ENCODE peak calls at places on chromosomes 6 and 20, in four cellular contexts. Z, R, B and Y are unnamed samples.

GRCh38 chr6:45921703-45922270 is 93.9 kb downstream of the CLIC5 start:
- DNase-seq in Z (no peak), R (no peak), B (no peak), Y (no peak)

GRCh38 chr6:55046869-55047422 is 127.4 kb upstream of the HCRTR2 start:
- DNase-seq in Z (no peak), R (peak), B (no peak), Y (no peak)

GRCh38 chr6:26097268-26097875 is 10.1 kb downstream of the HFE start:
- DNase-seq in Z (peak), R (no peak), B (peak), Y (peak)

GRCh38 chr6:75601608-75602163 is at the start of gene SENP6:
- DNase-seq in Z (peak), R (no peak), B (peak), Y (peak)

GRCh38 chr6:21999012-21999528 is 297.8 kb downstream of the PRL start:
- DNase-seq in Z (no peak), R (no peak), B (no peak), Y (no peak)

GRCh38 chr20:61311656-61312387 is 59.8 kb downstream of the CDH4 start:
- DNase-seq in Z (no peak), R (no peak), B (no peak), Y (no peak)

GRCh38 chr6:31861919-31862343 is 690 bp downstream of the NEU1 start:
- DNase-seq in Z (no peak), R (no peak), B (no peak), Y (no peak)

GRCh38 chr6:53573299-53573698 is 28.4 kb upstream of the GCLC start:
- DNase-seq in Z (no peak), R (no peak), B (peak), Y (peak)

GRCh38 chr6:163333038-163333437 is 81.5 kb upstream of the QKI start:
- DNase-seq in Z (no peak), R (no peak), B (no peak), Y (no peak)

GRCh38 chr6:146420255-146420654 is 123.4 kb upstream of the RAB32 start:
- DNase-seq in Z (no peak), R (no peak), B (no peak), Y (no peak)

GRCh38 chr20:34877002-34877264 is 521 bp downstream of the ACSS2 start:
- DNase-seq in Z (no peak), R (no peak), B (no peak), Y (peak)

GRCh38 chr6:123589973-123590372 is 46.8 kb downstream of the TRDN start:
- DNase-seq in Z (no peak), R (no peak), B (no peak), Y (no peak)

GRCh38 chr20:3846740-3847418 is at the start of gene MAVS:
- DNase-seq in Z (peak), R (peak), B (peak), Y (peak)

GRCh38 chr6:169906741-169907418 is 155.5 kb downstream of the ERMARD start:
- DNase-seq in Z (no peak), R (no peak), B (no peak), Y (no peak)

GRCh38 chr6:110360671-110361070 is 2.5 kb upstream of the METTL24 start:
- DNase-seq in Z (no peak), R (no peak), B (no peak), Y (no peak)

GRCh38 chr6:4588163-4588562 is 188.0 kb upstream of the CDYL start:
- DNase-seq in Z (no peak), R (no peak), B (no peak), Y (no peak)

GRCh38 chr6:7391244-7391643 is 1.6 kb downstream of the RIOK1 start:
- DNase-seq in Z (no peak), R (no peak), B (no peak), Y (no peak)

GRCh38 chr20:62356948-62357667 is 10.0 kb downstream of the LAMA5 start:
- DNase-seq in Z (no peak), R (no peak), B (no peak), Y (no peak)

GRCh38 chr20:62354811-62355341 is 12.2 kb downstream of the LAMA5 start:
- DNase-seq in Z (no peak), R (no peak), B (no peak), Y (no peak)

GRCh38 chr20:62354031-62354808 is 12.9 kb downstream of the LAMA5 start:
- DNase-seq in Z (no peak), R (no peak), B (no peak), Y (no peak)

GRCh38 chr20:62356143-62356947 is 10.8 kb downstream of the LAMA5 start:
- DNase-seq in Z (no peak), R (no peak), B (no peak), Y (no peak)

GRCh38 chr20:62355527-62356142 is 11.5 kb downstream of the LAMA5 start:
- DNase-seq in Z (no peak), R (no peak), B (no peak), Y (no peak)
- H2BK12ac ChIP-seq in Z (no peak), R (peak), B (no peak), Y (no peak)

GRCh38 chr6:134052776-134053120 is 324 bp upstream of the SLC2A12 start:
- DNase-seq in Z (no peak), R (no peak), B (no peak), Y (no peak)
- H3K27ac ChIP-seq in Z (peak), R (no peak), B (no peak), Y (no peak)

DNA sequence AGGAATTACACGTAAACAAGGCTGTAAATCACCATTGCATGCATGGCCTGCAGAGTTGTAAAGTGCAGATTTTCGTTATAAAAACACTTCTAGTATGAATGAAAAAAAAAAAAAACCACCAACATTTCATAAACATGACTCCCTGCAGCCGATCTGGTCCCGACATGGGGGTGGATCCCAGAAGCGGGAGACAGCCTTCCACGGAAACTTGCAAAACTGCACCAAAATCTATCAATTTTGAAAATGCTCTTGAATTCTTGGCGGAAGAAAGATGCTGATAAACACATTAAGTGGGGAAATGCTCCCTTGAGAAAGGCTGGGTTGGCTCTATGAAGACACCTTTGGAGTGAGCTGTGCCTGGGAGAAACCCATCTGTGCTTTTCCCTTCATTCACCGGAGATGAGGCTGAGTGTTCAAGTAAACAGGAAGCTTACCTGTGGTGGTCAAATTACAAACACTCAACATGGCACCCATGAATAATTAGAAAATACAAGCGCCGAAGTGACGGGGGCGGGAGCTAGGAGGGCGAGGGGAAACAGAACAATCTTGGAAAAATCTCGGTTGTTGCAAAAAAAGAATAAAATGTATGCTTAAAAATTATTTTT is 847 bp upstream of the ANKRD60 start:
- DNase-seq in Z (no peak), R (no peak), B (peak), Y (no peak)
- H3K14ac ChIP-seq in Z (no peak), R (no peak), B (no peak), Y (no peak)

GRCh38 chr6:147954938-147955337 is 387.7 kb upstream of the SASH1 start:
- DNase-seq in Z (no peak), R (no peak), B (no peak), Y (peak)

GRCh38 chr6:147949981-147950622 is 392.5 kb upstream of the SASH1 start:
- DNase-seq in Z (no peak), R (no peak), B (no peak), Y (no peak)

GRCh38 chr6:147947521-147947920 is 395.1 kb upstream of the SASH1 start:
- DNase-seq in Z (no peak), R (no peak), B (no peak), Y (peak)

DNA sequence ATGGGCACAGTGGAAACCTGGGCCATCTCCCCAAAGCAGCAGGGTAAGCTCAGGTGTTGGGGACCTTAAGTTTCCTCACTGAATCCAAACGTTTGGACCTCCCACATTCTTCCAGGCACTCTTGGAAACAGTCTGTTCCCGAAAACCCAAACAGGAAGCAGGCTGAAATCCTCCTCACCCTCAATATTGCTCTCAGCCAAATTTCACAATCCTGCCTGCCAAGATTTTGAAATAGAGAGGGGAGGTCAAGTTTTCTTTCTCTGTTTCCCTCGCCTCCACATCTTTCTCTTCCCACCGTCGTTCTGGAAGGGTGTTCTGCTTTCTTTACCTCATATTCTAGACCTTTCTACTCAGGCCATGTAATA is 392.0 kb upstream of the SASH1 start:
- DNase-seq in Z (no peak), R (no peak), B (no peak), Y (no peak)
- H2BK12ac ChIP-seq in Z (no peak), R (no peak), B (no peak), Y (no peak)

GRCh38 chr20:38127920-38128528 is 37.0 kb downstream of the TGM2 start:
- DNase-seq in Z (no peak), R (no peak), B (no peak), Y (no peak)

GRCh38 chr20:38127011-38127621 is 38.0 kb downstream of the TGM2 start:
- DNase-seq in Z (no peak), R (no peak), B (no peak), Y (peak)

GRCh38 chr20:38125157-38126056 is 39.7 kb downstream of the TGM2 start:
- DNase-seq in Z (no peak), R (no peak), B (no peak), Y (no peak)

GRCh38 chr20:38128691-38129090 is 36.4 kb downstream of the TGM2 start:
- DNase-seq in Z (no peak), R (no peak), B (no peak), Y (no peak)

GRCh38 chr20:38126146-38126912 is 38.7 kb downstream of the TGM2 start:
- DNase-seq in Z (no peak), R (no peak), B (peak), Y (no peak)
- H3K27ac ChIP-seq in Z (no peak), R (no peak), B (no peak), Y (peak)

GRCh38 chr6:142838821-142839685 is 105.9 kb downstream of the HIVEP2 start:
- DNase-seq in Z (no peak), R (no peak), B (no peak), Y (peak)
- H3K14ac ChIP-seq in Z (no peak), R (no peak), B (no peak), Y (no peak)

DNA sequence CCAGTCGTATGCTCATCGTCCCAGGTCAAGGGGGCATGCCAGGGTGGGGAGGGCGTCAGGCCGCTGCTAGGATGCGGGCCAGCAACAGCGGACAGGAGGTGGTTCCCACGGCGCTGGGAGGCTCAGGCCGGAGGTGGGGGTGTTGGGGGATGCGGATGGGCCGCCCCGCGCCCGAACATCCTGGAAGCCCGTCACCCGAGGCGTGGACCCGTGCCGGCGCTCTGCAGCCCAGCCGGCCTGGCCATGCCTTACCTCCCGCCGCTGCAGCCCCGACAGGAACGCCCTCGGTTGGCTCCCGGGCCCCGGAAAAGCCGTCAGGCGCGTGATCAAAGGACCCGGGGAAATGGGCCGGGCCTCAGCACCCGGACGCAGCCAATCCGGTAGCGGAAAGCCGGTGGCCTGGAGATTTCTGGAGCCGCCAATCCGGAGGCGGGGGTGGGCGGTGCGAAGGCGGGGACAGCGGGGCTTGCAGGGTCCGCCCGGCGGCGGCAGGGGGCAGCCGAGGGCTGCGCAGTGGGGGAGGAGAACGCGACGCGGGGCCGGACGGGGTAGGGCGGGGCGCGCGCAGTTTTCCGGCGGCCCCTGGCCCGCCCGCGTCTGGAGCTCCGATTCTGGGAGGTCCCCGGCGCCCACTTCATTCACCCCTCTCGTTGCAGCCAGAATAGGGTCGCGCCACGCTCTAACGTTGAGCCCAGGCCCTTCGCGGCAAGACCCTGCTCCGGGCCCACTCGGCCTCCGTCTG is at the start of gene SMIM29:
- DNase-seq in Z (peak), R (no peak), B (peak), Y (peak)
- H2BK12ac ChIP-seq in Z (no peak), R (peak), B (no peak), Y (peak)